ENCODE peak calls at places on chromosomes 16 and 17, in nine cellular contexts. L is CD8-positive, alpha-beta T cell; V is neural crest cell; C is glutamatergic neuron; W is prostate gland; E is pancreas; Q is transverse colon; S is fibroblast of mammary gland; K is IMR-90. I is an unnamed sample.

GRCh38 chr17:82217530-82218204 is 5.0 kb upstream of the CCDC57 start:
- DNase-seq in V (no peak), W (no peak), K (peak), L (no peak), C (no peak), Q (peak), S (peak), E (peak), I (peak)

GRCh38 chr17:45261577-45262515 is at the start of gene SPATA32:
- DNase-seq in V (peak), S (no peak), C (peak), Q (peak), W (peak), E (peak), L (peak), K (peak), I (no peak)

GRCh38 chr17:61398721-61399130 is 917 bp upstream of the TBX2 start:
- DNase-seq in L (no peak), K (peak), Q (no peak), C (no peak), E (no peak), S (no peak), V (no peak), W (no peak), I (peak)

GRCh38 chr17:81543756-81544155 is 8.4 kb downstream of the FAAP100 start:
- DNase-seq in Q (no peak), V (no peak), C (no peak), E (peak), W (no peak), S (no peak), L (no peak), K (no peak), I (no peak)

GRCh38 chr17:1732241-1733046 is 7.9 kb downstream of the WDR81 start:
- DNase-seq in S (no peak), V (no peak), E (no peak), K (no peak), L (no peak), C (no peak), W (no peak), Q (no peak), I (no peak)

GRCh38 chr16:68991075-68991474 is 114.4 kb upstream of the HAS3 start:
- DNase-seq in W (no peak), S (no peak), K (no peak), L (no peak), E (no peak), C (no peak), V (no peak), Q (no peak), I (no peak)

GRCh38 chr17:21194688-21195087 is 19.3 kb downstream of the TMEM11 start:
- DNase-seq in L (no peak), K (peak), V (no peak), W (peak), S (peak), E (no peak), C (no peak), Q (no peak), I (no peak)

GRCh38 chr17:41417576-41418015 is 6.8 kb downstream of the KRT37 start:
- DNase-seq in C (no peak), V (no peak), E (no peak), L (no peak), Q (no peak), S (no peak), W (no peak), K (peak), I (peak)

GRCh38 chr17:7435676-7436555 is 681 bp downstream of the TMEM102 start:
- DNase-seq in E (peak), K (no peak), W (peak), C (peak), Q (peak), S (no peak), V (no peak), L (no peak), I (peak)

GRCh38 chr17:35214631-35215273 is 20.6 kb upstream of the SLC35G3 start:
- DNase-seq in Q (no peak), L (no peak), W (no peak), K (no peak), V (no peak), C (no peak), E (no peak), S (no peak), I (no peak)

GRCh38 chr17:11852231-11852630 is 145.0 kb downstream of the ZNF18 start:
- DNase-seq in L (no peak), W (no peak), Q (no peak), S (no peak), K (no peak), C (no peak), E (no peak), V (no peak), I (no peak)

GRCh38 chr17:79844869-79845600 is 5.8 kb upstream of the CBX4 start:
- DNase-seq in K (no peak), W (no peak), S (no peak), L (no peak), V (peak), C (peak), Q (peak), E (peak), I (peak)

GRCh38 chr17:82372063-82372590 is 562 bp downstream of the UTS2R start:
- DNase-seq in V (no peak), E (no peak), S (no peak), L (no peak), C (no peak), Q (no peak), K (no peak), W (no peak), I (no peak)

GRCh38 chr16:57111420-57111819 is 19.0 kb downstream of the CPNE2 start:
- DNase-seq in S (no peak), W (no peak), C (no peak), V (no peak), K (no peak), Q (no peak), L (no peak), E (no peak), I (no peak)

GRCh38 chr17:56777859-56778258 is 55.9 kb downstream of the C17orf67 start:
- DNase-seq in W (no peak), C (no peak), Q (no peak), S (peak), V (no peak), K (peak), L (no peak), E (no peak), I (no peak)

GRCh38 chr17:11332706-11333105 is 91.7 kb downstream of the SHISA6 start:
- DNase-seq in C (no peak), Q (no peak), S (no peak), K (no peak), L (no peak), V (no peak), W (no peak), E (no peak), I (no peak)

GRCh38 chr16:68999114-68999513 is 106.3 kb upstream of the HAS3 start:
- DNase-seq in L (no peak), C (no peak), Q (no peak), E (no peak), S (no peak), W (no peak), V (no peak), K (no peak), I (no peak)

GRCh38 chr17:9982159-9982558 is 77.1 kb upstream of the RCVRN start:
- DNase-seq in Q (peak), C (no peak), L (no peak), W (no peak), S (no peak), E (no peak), V (no peak), K (no peak), I (peak)

GRCh38 chr17:83186226-83186625 is 106.8 kb downstream of the METRNL start:
- DNase-seq in W (no peak), C (no peak), V (no peak), L (no peak), K (no peak), S (no peak), Q (no peak), E (no peak), I (no peak)

GRCh38 chr16:78035012-78035411 is 12.7 kb downstream of the CLEC3A start:
- DNase-seq in V (no peak), K (no peak), C (no peak), S (no peak), Q (no peak), L (no peak), E (no peak), W (no peak), I (no peak)

GRCh38 chr16:73356401-73357079 is 308.6 kb upstream of the ZFHX3 start:
- DNase-seq in C (no peak), K (no peak), L (no peak), Q (no peak), W (no peak), E (no peak), S (no peak), V (no peak), I (no peak)

GRCh38 chr17:29661220-29661619 is 38.5 kb upstream of the CORO6 start:
- DNase-seq in E (no peak), K (no peak), L (no peak), W (no peak), V (no peak), C (no peak), Q (no peak), S (no peak), I (no peak)

GRCh38 chr17:33039874-33040273 is 48.2 kb downstream of the SPACA3 start:
- DNase-seq in L (no peak), E (no peak), C (no peak), K (peak), S (peak), Q (no peak), V (no peak), W (no peak), I (peak)

GRCh38 chr16:51500306-51500705 is 349.2 kb upstream of the SALL1 start:
- DNase-seq in K (peak), W (no peak), Q (no peak), E (no peak), C (no peak), S (peak), L (no peak), V (no peak), I (peak)

GRCh38 chr17:18356624-18357023 is 6.7 kb downstream of the SHMT1 start:
- DNase-seq in K (peak), C (no peak), L (no peak), Q (peak), S (peak), W (no peak), E (no peak), V (no peak), I (peak)

GRCh38 chr17:1082579-1082978 is 85.7 kb downstream of the TIMM22 start:
- DNase-seq in L (no peak), K (peak), S (peak), C (no peak), Q (no peak), W (peak), E (no peak), V (no peak), I (peak)

GRCh38 chr17:30576326-30576861 is 99.2 kb downstream of the GOSR1 start:
- DNase-seq in E (no peak), S (no peak), Q (no peak), K (no peak), C (no peak), V (no peak), W (no peak), L (no peak), I (no peak)

GRCh38 chr16:4232541-4233386 is 9.1 kb downstream of the SRL start:
- DNase-seq in K (no peak), L (no peak), Q (no peak), S (no peak), V (no peak), E (no peak), W (no peak), C (no peak), I (no peak)

GRCh38 chr16:22692034-22692433 is 121.9 kb upstream of the HS3ST2 start:
- DNase-seq in V (no peak), Q (no peak), C (no peak), K (no peak), L (no peak), W (no peak), S (peak), E (no peak), I (no peak)

GRCh38 chr17:12395733-12396354 is 269.8 kb upstream of the MYOCD start:
- DNase-seq in L (no peak), Q (no peak), S (peak), W (no peak), K (no peak), V (peak), E (no peak), C (peak), I (peak)

DNA sequence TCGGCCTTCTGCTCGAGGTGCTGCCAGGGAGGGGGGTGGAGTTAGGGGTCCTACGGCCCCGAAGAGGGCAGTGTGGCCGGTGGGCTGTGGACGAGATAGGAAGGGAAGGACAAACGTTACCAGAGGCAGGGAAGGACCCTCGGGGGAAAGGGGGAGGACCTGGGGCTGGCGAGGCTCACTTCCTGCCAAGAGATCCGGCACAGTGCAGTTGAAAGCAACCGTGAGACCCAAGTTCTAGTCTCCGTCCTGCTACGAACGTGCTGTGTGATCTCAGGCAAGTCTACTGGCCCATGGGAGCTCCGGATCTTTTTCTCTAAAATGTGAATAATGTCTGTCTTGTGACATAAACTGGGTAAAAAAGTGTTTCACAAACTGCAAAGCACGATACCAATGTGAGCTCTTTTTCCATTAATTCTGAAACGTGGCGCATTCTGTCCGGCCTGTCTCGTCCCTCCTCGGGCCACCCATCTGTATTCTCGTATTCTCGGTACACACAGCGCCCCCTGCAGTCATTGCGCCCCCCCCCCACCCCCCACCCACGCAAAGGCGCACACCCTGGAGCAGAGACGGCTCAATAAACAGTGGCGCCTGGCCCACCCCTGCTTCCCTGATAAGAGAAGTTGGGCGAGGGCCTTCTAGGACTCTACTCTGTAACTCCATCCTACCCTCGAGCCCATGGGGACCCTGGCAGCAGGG is 8.8 kb downstream of the CYGB start:
- DNase-seq in K (peak), C (no peak), V (no peak), L (no peak), E (no peak), S (peak), Q (no peak), W (no peak), I (no peak)
- TF ChIP-seq CTCF in K (peak), C (no peak), V (no peak), L (no peak), E (no peak), S (peak), Q (peak), W (no peak), I (no peak)

GRCh38 chr16:11374255-11374654 is 29.0 kb downstream of the RMI2 start:
- DNase-seq in K (no peak), C (no peak), L (no peak), S (no peak), Q (no peak), W (no peak), V (no peak), E (no peak), I (no peak)

GRCh38 chr16:11367483-11367906 is 22.2 kb downstream of the RMI2 start:
- DNase-seq in S (peak), L (no peak), W (no peak), K (no peak), C (no peak), E (no peak), Q (peak), V (no peak), I (peak)

GRCh38 chr16:11372924-11373306 is 27.7 kb downstream of the RMI2 start:
- DNase-seq in C (no peak), W (no peak), Q (no peak), K (no peak), V (no peak), S (no peak), E (peak), L (no peak), I (no peak)

GRCh38 chr16:11370084-11370931 is 25.0 kb downstream of the RMI2 start:
- DNase-seq in K (no peak), V (no peak), W (no peak), Q (no peak), S (peak), E (peak), C (no peak), L (no peak), I (no peak)

DNA sequence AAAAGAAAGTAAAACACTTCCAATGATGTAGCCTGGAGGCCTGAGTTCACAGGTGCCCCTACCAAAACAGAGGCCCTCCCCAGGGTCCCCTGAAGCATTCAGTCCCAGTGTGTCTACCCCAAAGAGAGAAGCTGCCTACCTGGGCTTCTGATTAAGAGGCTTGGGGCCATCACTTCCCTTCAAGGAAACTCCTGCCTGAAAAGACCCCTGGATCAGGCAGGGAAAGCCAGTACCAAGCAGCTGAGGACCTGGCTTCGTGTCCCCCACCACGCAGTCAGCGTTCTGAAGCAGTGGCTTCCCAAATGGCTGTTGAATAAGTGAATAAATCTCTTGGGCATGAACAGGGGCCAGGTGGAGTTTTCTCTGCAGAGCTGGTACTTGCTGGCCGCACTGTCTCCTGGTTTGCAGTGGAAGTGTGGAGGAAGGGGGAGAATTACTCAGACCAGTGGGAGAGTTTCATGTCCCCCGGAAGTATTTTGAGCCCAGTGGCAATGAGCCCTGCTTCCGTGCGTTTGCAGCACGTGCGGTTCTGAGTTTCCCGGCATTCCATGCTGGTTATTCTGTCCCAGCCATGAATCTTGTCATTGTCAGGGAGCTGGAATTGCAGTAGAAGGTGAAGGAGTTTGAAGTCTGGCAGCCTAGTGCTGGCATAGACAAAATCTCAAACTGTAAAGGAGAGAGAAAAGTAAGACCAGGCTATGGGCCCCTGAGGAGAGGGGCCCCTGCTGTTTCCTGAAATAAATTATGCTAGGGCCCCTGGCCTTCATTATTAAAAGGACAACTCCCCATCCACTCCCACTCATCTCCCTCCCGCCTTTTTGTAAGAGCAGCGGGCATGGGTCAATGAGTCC is 27.0 kb downstream of the RMI2 start:
- DNase-seq in W (no peak), S (peak), E (peak), L (no peak), C (no peak), V (no peak), K (no peak), Q (no peak), I (no peak)
- TF ChIP-seq CTCF in W (no peak), S (no peak), E (no peak), L (no peak), C (no peak), V (peak), K (no peak), Q (peak), I (no peak)

DNA sequence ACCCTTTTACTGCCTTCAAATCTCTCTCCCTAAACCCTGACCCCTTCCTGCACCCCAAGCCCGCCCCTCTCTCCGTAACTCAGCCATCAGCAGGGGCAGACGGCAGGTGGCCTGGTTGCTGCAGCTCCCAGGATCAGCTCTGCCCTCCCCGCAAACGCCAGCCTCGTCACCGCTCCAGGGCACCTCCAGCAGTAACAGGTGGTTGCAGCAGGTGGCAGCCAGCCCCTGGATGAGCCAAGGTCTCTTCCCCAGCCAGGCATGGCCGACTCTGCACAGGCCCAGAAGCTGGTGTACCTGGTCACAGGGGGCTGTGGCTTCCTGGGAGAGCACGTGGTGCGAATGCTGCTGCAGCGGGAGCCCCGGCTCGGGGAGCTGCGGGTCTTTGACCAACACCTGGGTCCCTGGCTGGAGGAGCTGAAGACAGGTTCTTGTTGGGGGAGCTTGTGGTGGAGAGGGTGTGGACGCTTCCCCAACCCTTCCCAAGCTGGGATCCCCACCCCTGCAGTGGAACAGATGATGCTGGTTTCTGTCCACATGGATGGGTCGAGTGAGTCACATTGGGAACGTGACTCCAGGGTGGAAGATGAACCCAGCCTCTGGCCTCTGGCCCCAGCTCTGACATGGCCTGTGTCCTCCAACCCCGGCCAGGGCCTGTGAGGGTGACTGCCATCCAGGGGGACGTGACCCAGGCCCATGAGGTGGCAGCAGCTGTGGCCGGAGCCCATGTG is 558 bp downstream of the HSD3B7 start:
- DNase-seq in E (peak), W (peak), C (peak), Q (peak), V (no peak), S (peak), K (no peak), L (no peak), I (peak)
- TF ChIP-seq CTCF in E (no peak), W (no peak), C (no peak), Q (no peak), V (no peak), S (no peak), K (no peak), L (no peak), I (peak)

DNA sequence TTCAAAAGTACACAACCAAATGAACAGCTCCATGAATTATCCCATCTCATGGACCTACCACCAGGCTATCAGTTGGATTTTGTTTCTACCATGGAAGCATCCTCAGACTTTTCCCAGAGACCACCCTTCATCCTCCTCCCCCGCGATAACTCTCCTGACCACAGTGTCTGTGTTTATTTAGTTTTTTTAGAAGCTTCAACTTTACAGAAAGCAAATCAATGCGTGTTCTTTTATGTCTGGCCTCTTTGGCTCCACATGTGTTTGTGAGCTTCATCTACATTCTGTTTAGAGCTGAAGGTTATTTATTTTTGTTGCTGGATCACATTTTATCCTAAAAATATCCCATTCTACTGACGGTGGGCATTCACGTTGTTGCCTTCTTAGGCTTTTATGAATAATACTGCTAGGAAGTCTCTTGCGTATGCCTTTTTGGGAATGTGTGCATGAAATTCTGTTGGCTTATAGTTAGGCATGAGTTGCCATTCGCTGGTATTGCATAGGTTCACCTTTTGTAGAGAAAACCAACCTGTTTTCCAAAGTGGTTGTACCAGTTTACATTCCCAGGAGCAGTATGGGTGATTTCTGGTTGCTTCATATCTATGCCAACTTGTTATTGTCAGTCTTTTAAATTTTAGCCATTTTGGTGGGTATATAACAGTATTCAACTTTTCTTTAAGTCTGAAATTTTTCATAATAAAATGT is 83.0 kb downstream of the CMIP start:
- DNase-seq in C (no peak), K (no peak), Q (no peak), S (no peak), W (no peak), L (no peak), E (no peak), V (no peak), I (no peak)
- TF ChIP-seq CTCF in C (no peak), K (no peak), Q (no peak), S (no peak), W (no peak), L (no peak), E (no peak), V (no peak), I (no peak)